ENCODE peak calls at places on chromosomes 2 and 18, in nine cellular contexts. O is neural progenitor cell, H is PC-9, T is K562, Y is H9, C is IMR-90, V is HepG2, U is GM23248, E is mammary epithelial cell. B is an unnamed sample.

GRCh38 chr2:41042343-41042742 is 590.5 kb upstream of the SLC8A1 start:
- DNase-seq in Y (no peak), H (no peak), V (no peak), C (no peak), O (no peak), T (no peak), E (no peak), U (peak; percentile 0), B (no peak)

GRCh38 chr2:222707102-222707688 is 35.7 kb downstream of the MOGAT1 start:
- DNase-seq in Y (no peak), U (peak; percentile 49), E (no peak), H (no peak), O (no peak), C (no peak), T (no peak), V (peak; percentile 32), B (no peak)

GRCh38 chr18:48536516-48536915 is 2.3 kb upstream of the CTIF start:
- DNase-seq in T (no peak), O (no peak), V (no peak), E (no peak), H (no peak), U (no peak), Y (peak; percentile 23), C (no peak), B (no peak)

GRCh38 chr2:9122367-9122766 is 84.2 kb upstream of the ASAP2 start:
- DNase-seq in C (no peak), H (no peak), T (no peak), E (no peak), U (no peak), V (no peak), Y (no peak), O (no peak), B (no peak)

GRCh38 chr2:222305510-222306392 is 7.0 kb upstream of the PAX3 start:
- DNase-seq in H (no peak), E (no peak), Y (peak; percentile 55), C (no peak), T (no peak), O (peak; percentile 84), V (no peak), U (peak; percentile 37), B (no peak)

GRCh38 chr2:161677634-161678033 is 53.4 kb downstream of the SLC4A10 start:
- DNase-seq in Y (no peak), C (no peak), U (no peak), T (no peak), V (no peak), H (no peak), O (no peak), E (no peak), B (no peak)

GRCh38 chr2:47819834-47820233 is 36.9 kb downstream of the MSH6 start:
- DNase-seq in C (peak; percentile 29), T (no peak), O (no peak), H (peak; percentile 57), Y (no peak), V (no peak), U (peak; percentile 54), E (peak; percentile 26), B (no peak)

GRCh38 chr2:61855178-61855523 is 1.3 kb upstream of the FAM161A start:
- DNase-seq in C (no peak), O (peak; percentile 51), Y (no peak), U (no peak), E (peak; percentile 55), H (peak; percentile 44), V (peak; percentile 45), T (no peak), B (peak; percentile 17)

GRCh38 chr2:69375494-69376353 is 11.3 kb downstream of the GFPT1 start:
- DNase-seq in U (peak; percentile 63), T (peak; percentile 39), O (peak; percentile 37), V (no peak), H (no peak), E (peak; percentile 15), C (peak; percentile 27), Y (no peak), B (no peak)

GRCh38 chr2:121335294-121336290 is 50.6 kb upstream of the TFCP2L1 start:
- DNase-seq in Y (peak; percentile 50), T (no peak), V (no peak), E (no peak), C (no peak), O (no peak), H (no peak), U (no peak), B (no peak)

GRCh38 chr18:25650201-25650941 is 298.4 kb upstream of the ZNF521 start:
- DNase-seq in V (peak; percentile 67), H (no peak), U (peak; percentile 96), C (peak; percentile 97), Y (no peak), E (peak; percentile 72), O (peak; percentile 16), T (no peak), B (peak; percentile 100)

GRCh38 chr2:186695081-186695756 is 1.4 kb downstream of the FAM171B start:
- DNase-seq in T (no peak), V (no peak), E (peak; percentile 51), C (peak; percentile 76), Y (no peak), O (no peak), H (no peak), U (peak; percentile 86), B (peak; percentile 67)

GRCh38 chr18:23824704-23825103 is 135.5 kb downstream of the LAMA3 start:
- DNase-seq in E (peak; percentile 81), T (no peak), V (no peak), O (no peak), C (peak; percentile 30), U (peak; percentile 66), Y (no peak), H (no peak), B (peak; percentile 55)

GRCh38 chr2:222915092-222915957 is 54.5 kb downstream of the ACSL3 start:
- DNase-seq in E (no peak), T (no peak), U (peak; percentile 56), H (no peak), Y (no peak), C (peak; percentile 41), V (no peak), O (no peak), B (no peak)

GRCh38 chr18:9612215-9612830 is 2.0 kb downstream of the PPP4R1 start:
- DNase-seq in E (peak; percentile 67), T (no peak), Y (no peak), V (peak; percentile 66), C (peak; percentile 58), H (peak; percentile 66), O (peak; percentile 32), U (peak; percentile 75), B (peak; percentile 32)

GRCh38 chr2:234290671-234291070 is 206.2 kb downstream of the ARL4C start:
- DNase-seq in H (no peak), C (no peak), V (no peak), Y (no peak), O (no peak), U (no peak), T (no peak), E (no peak), B (no peak)

GRCh38 chr2:85596486-85597143 is 1.1 kb downstream of the RNF181 start:
- DNase-seq in T (no peak), O (no peak), E (no peak), C (no peak), U (peak; percentile 32), Y (no peak), V (no peak), H (no peak), B (no peak)

GRCh38 chr18:74652392-74652988 is 54.8 kb downstream of the ZNF407 start:
- DNase-seq in T (peak; percentile 11), O (peak; percentile 54), Y (no peak), V (peak; percentile 33), E (peak; percentile 19), C (peak; percentile 66), U (peak; percentile 64), H (no peak), B (peak; percentile 18)

GRCh38 chr2:97900806-97901205 is 94.9 kb downstream of the TMEM131 start:
- DNase-seq in C (peak; percentile 66), Y (no peak), O (no peak), U (no peak), V (no peak), H (peak; percentile 81), E (peak; percentile 40), T (no peak), B (peak; percentile 9)

GRCh38 chr2:17851731-17852585 is 26.5 kb upstream of the KCNS3 start:
- DNase-seq in V (peak; percentile 45), C (peak; percentile 69), U (peak; percentile 87), E (peak; percentile 58), O (peak; percentile 85), Y (peak; percentile 63), H (peak; percentile 60), T (peak; percentile 57), B (peak; percentile 48)

GRCh38 chr2:49780949-49781348 is 626.6 kb upstream of the FSHR start:
- DNase-seq in O (no peak), E (no peak), Y (no peak), C (no peak), U (no peak), T (no peak), V (no peak), H (no peak), B (no peak)
- H2AFZ ChIP-seq in O (no peak overlapping the region), E (no peak overlapping the region), Y (no peak overlapping the region), C (no peak overlapping the region), U (no peak overlapping the region), T (no peak overlapping the region), V (no peak overlapping the region), H (no peak overlapping the region), B (no peak overlapping the region)

DNA sequence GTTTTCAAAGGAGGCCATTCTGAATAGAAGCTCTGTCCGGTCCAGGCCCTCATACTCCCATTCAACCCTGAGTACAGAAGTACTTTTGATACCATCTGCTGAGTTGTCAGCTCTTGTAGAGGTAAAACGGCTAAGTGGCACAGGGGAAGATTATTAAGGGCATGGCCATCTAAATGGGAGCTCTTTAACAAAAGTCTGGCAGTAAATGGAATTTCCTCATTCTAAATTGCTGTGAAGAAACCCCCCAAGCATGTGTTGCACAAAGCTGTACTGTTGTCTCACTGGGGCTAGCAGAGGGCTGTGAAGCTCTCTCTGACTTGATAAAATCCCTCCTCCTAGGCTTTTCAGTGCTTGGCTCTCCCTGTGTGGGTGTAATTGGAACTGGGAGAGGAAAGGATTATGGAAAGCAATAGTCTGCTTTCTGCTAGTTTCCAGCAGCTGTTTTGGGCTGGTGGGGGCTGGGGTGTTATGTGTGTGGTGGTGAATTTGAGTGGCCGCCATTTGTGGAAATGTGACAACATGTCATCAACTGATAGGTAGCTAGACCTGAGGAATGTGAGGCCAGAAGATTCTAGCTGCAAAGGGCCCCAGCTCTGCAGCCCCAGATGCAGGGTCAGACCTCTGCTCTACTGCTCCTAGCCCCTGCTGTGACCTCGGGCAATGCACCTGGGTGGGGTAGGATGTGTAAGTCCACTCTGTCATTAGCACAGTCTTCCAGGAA is 65.1 kb downstream of the MAP4K4 start:
- DNase-seq in U (no peak), H (no peak), O (no peak), Y (no peak), T (no peak), V (no peak), C (no peak), E (no peak), B (no peak)
- H3K4me1 ChIP-seq in U (peaks cover 81% of the 10 kb centered on the region), H (peaks cover 82% of the 10 kb centered on the region), O (peaks cover 59% of the 10 kb centered on the region), Y (peaks cover 8% of the 10 kb centered on the region), T (peaks cover 13% of the 10 kb centered on the region), V (peaks cover 87% of the 10 kb centered on the region), C (peaks cover 32% of the 10 kb centered on the region), E (peaks cover 51% of the 10 kb centered on the region), B (peaks cover 45% of the 10 kb centered on the region)

GRCh38 chr2:177231270-177231669 is 18.7 kb downstream of the HNRNPA3 start:
- DNase-seq in O (no peak), Y (no peak), E (no peak), V (no peak), H (no peak), T (no peak), U (no peak), C (no peak), B (no peak)
- H4K20me1 ChIP-seq in O (peaks cover 16% of the 10 kb centered on the region), Y (no peaks in the 10 kb centered on the region), E (peaks cover 4% of the 10 kb centered on the region), V (peaks cover 49% of the 10 kb centered on the region), H (peaks cover 45% of the 10 kb centered on the region), T (peaks cover 3% of the 10 kb centered on the region), U (peaks cover 6% of the 10 kb centered on the region), C (peaks cover 56% of the 10 kb centered on the region), B (peaks cover 28% of the 10 kb centered on the region)

GRCh38 chr2:25698752-25699151 is 25.4 kb upstream of the DTNB start:
- DNase-seq in O (no peak), V (no peak), Y (no peak), H (peak; percentile 90), U (no peak), T (no peak), C (peak; percentile 36), E (peak; percentile 72), B (peak; percentile 50)
- H2AFZ ChIP-seq in O (peak overlapping the region; percentile 100), V (no peak overlapping the region), Y (no peak overlapping the region), H (no peak overlapping the region), U (no peak overlapping the region), T (no peak overlapping the region), C (no peak overlapping the region), E (no peak overlapping the region), B (no peak overlapping the region)

B was measured in astrocyte.